ENCODE peak calls at places on chromosomes 2 and 18, in five cellular contexts. W is WTC11, M is GM12878, A is A549, G is HepG2. T is an unnamed sample.

GRCh38 chr2:170813611-170814550 is 2.8 kb upstream of the GAD1 start:
- DNase-seq in A (peak; percentile 22), W (peak; percentile 83), M (no peak), G (peak; percentile 41), T (peak; percentile 47)

GRCh38 chr2:206482123-206482522 is 38.8 kb downstream of the ADAM23 start:
- DNase-seq in M (no peak), G (no peak), W (no peak), A (peak; percentile 48), T (no peak)

GRCh38 chr2:100744589-100744988 is 75.3 kb upstream of the NPAS2 start:
- DNase-seq in M (no peak), W (no peak), A (no peak), G (peak; percentile 47), T (no peak)

GRCh38 chr18:54149078-54149697 is 75.3 kb downstream of the MBD2 start:
- DNase-seq in G (peak; percentile 27), W (no peak), A (peak; percentile 51), M (peak; percentile 69), T (peak; percentile 24)

GRCh38 chr18:11818486-11819203 is 32.6 kb upstream of the CHMP1B start:
- DNase-seq in W (no peak), A (no peak), G (no peak), M (no peak), T (no peak)

GRCh38 chr2:239700946-239701345 is 300.1 kb upstream of the HDAC4 start:
- DNase-seq in A (no peak), G (no peak), M (no peak), W (no peak), T (no peak)

GRCh38 chr2:216205486-216205885 is 96.3 kb downstream of the XRCC5 start:
- DNase-seq in A (no peak), G (no peak), M (no peak), W (no peak), T (no peak)

GRCh38 chr2:25417715-25418369 is 76.1 kb upstream of the DNMT3A start:
- DNase-seq in W (no peak), M (peak; percentile 96), A (peak; percentile 37), G (no peak), T (peak; percentile 41)

GRCh38 chr2:220228310-220229006 is 601.0 kb downstream of the SLC4A3 start:
- DNase-seq in M (no peak), G (peak; percentile 27), A (peak; percentile 97), W (no peak), T (no peak)

GRCh38 chr2:185919155-185919554 is 180.6 kb downstream of the FSIP2 start:
- DNase-seq in G (no peak), M (no peak), W (no peak), A (no peak), T (no peak)

GRCh38 chr2:224754129-224754528 is 38.0 kb upstream of the CCDC195 start:
- DNase-seq in A (no peak), G (no peak), M (no peak), W (no peak), T (no peak)

GRCh38 chr2:156338578-156338977 is 6.1 kb upstream of the NR4A2 start:
- DNase-seq in G (no peak), M (no peak), A (peak; percentile 51), W (no peak), T (no peak)

GRCh38 chr18:48409591-48410094 is 460 bp upstream of the ZBTB7C start:
- DNase-seq in G (no peak), A (no peak), W (peak; percentile 53), M (no peak), T (no peak)

GRCh38 chr2:236998758-236999157 is 86.9 kb upstream of the COPS8 start:
- DNase-seq in M (no peak), A (peak; percentile 31), G (no peak), W (no peak), T (no peak)

GRCh38 chr2:72340665-72341064 is 193.0 kb upstream of the CYP26B1 start:
- DNase-seq in A (no peak), W (no peak), G (no peak), M (no peak), T (no peak)

GRCh38 chr2:46747297-46747818 is 168.2 kb downstream of the MCFD2 start:
- DNase-seq in G (peak; percentile 84), W (no peak), M (peak; percentile 9), A (no peak), T (no peak)

GRCh38 chr18:48155856-48156255 is 225.4 kb upstream of the SMAD2 start:
- DNase-seq in M (no peak), G (no peak), W (no peak), A (no peak), T (no peak)

GRCh38 chr18:55096261-55097026 is 137.2 kb upstream of the CCDC68 start:
- DNase-seq in A (peak; percentile 75), M (no peak), W (peak; percentile 42), G (peak; percentile 7), T (no peak)

GRCh38 chr18:77042583-77042982 is 90.0 kb downstream of the MBP start:
- DNase-seq in M (no peak), A (no peak), G (no peak), W (no peak), T (no peak)

GRCh38 chr18:77038182-77038581 is 94.4 kb downstream of the MBP start:
- DNase-seq in A (no peak), M (no peak), W (no peak), G (no peak), T (no peak)

GRCh38 chr18:77035380-77035779 is 97.2 kb downstream of the MBP start:
- DNase-seq in G (no peak), M (no peak), W (no peak), A (no peak), T (no peak)

GRCh38 chr18:77037533-77037932 is 95.0 kb downstream of the MBP start:
- DNase-seq in A (no peak), G (no peak), M (no peak), W (no peak), T (no peak)

DNA sequence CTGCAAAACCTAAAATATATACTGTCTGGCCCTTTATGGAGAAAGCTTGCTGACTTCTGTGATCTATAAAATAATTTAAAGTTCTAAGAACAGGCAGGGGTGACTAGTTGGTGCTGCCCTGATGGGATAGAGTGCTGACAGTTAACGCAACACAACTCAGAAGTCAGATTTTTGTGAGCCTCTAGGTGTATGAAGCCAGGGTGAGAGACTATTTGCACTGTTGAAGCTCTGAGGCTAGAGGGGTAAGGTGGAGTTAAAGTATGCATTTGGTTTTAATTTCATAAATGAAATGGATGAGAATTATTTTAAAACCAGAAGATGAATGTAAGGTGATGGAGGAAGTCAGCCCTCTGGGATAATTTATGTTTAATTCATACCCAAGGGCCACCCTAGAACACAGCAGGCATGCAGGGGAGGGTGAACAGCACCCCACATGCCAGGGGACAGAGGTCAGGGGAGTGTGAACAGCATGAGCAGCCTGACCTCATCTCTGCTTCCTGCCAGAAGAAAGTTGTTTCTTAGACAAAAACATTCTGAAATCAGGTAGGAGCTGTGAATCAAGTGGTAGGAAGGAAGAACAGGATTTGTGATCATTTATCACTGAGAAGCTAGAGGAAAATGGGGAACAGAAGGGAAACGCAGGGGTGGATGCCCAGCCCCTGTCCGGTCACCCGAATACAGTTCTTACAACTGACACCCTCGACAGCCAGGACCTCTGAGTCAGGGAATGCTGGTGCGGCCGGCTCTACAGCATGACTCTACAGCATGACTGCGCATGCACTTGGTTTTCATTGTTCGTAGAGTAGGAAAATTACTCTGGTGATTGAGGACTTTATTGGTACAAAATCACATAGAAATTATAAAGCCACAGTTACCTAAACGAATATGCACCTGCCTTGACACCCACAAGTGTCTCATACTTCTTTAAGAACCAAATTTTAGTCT is 93.1 kb downstream of the MBP start:
- DNase-seq in W (no peak), G (no peak), M (no peak), A (no peak), T (no peak)
- TF ChIP-seq ESRRA in W (no peak), G (no peak), M (no peak), A (no peak), T (no peak)

GRCh38 chr18:6962571-6963451 is 154.8 kb downstream of the LAMA1 start:
- DNase-seq in W (no peak), M (no peak), G (peak; percentile 53), A (no peak), T (no peak)

GRCh38 chr18:6959110-6959509 is 158.5 kb downstream of the LAMA1 start:
- DNase-seq in G (no peak), A (no peak), W (no peak), M (no peak), T (no peak)

GRCh38 chr18:6961331-6961730 is 156.3 kb downstream of the LAMA1 start:
- DNase-seq in G (no peak), W (no peak), A (no peak), M (no peak), T (no peak)

GRCh38 chr18:6960124-6960523 is 157.5 kb downstream of the LAMA1 start:
- DNase-seq in M (no peak), G (no peak), W (no peak), A (no peak), T (no peak)

GRCh38 chr18:6960656-6961055 is 156.9 kb downstream of the LAMA1 start:
- DNase-seq in M (no peak), G (no peak), A (no peak), W (no peak), T (no peak)
- TF ChIP-seq ESRRA in M (no peak), G (no peak), A (no peak), W (no peak), T (no peak)

GRCh38 chr2:162197095-162197825 is 45.2 kb upstream of the GCG start:
- DNase-seq in W (no peak), M (no peak), G (no peak), A (no peak), T (no peak)
- TF ChIP-seq ESRRA in W (no peak), M (no peak), G (no peak), A (no peak), T (no peak)

GRCh38 chr2:53770264-53770663 is 2.7 kb downstream of the CHAC2 start:
- DNase-seq in M (no peak), A (peak; percentile 23), W (no peak), G (no peak), T (peak; percentile 33)
- TF ChIP-seq ESRRA in M (no peak), A (no peak), W (no peak), G (no peak), T (no peak)

GRCh38 chr2:17894005-17894404 is 15.5 kb downstream of the KCNS3 start:
- DNase-seq in A (no peak), G (no peak), M (no peak), W (no peak), T (no peak)

GRCh38 chr2:17894551-17894950 is 16.1 kb downstream of the KCNS3 start:
- DNase-seq in M (no peak), A (no peak), W (no peak), G (no peak), T (no peak)

GRCh38 chr2:17901246-17901645 is 22.8 kb downstream of the KCNS3 start:
- DNase-seq in G (no peak), A (peak; percentile 7), W (no peak), M (no peak), T (no peak)

GRCh38 chr2:17899871-17900270 is 21.4 kb downstream of the KCNS3 start:
- DNase-seq in W (no peak), G (no peak), A (no peak), M (no peak), T (no peak)
- TF ChIP-seq ESRRA in W (no peak), G (no peak), A (no peak), M (no peak), T (no peak)

GRCh38 chr2:113209869-113210305 is 36.1 kb downstream of the PSD4 start:
- DNase-seq in A (no peak), M (no peak), W (no peak), G (no peak), T (no peak)

GRCh38 chr2:113206251-113206650 is 32.5 kb downstream of the PSD4 start:
- DNase-seq in W (no peak), G (no peak), A (no peak), M (no peak), T (no peak)

GRCh38 chr2:113211226-113212105 is 37.7 kb downstream of the PSD4 start:
- DNase-seq in M (no peak), A (peak; percentile 95), G (peak; percentile 29), W (no peak), T (no peak)

GRCh38 chr2:113212245-113213060 is 38.7 kb downstream of the PSD4 start:
- DNase-seq in M (no peak), G (peak; percentile 35), A (peak; percentile 73), W (no peak), T (no peak)

GRCh38 chr2:113208995-113209868 is 35.5 kb downstream of the PSD4 start:
- DNase-seq in W (no peak), M (no peak), A (peak; percentile 39), G (no peak), T (no peak)
- TF ChIP-seq ESRRA in W (no peak), M (no peak), A (no peak), G (no peak), T (no peak)